ENCODE peak calls at places on chromosomes 16 and 17, in four cellular contexts. B, K, R and P are unnamed samples.

GRCh38 chr17:68763551-68763950 is 162.4 kb upstream of the FAM20A start:
- DNase-seq in B (no peak), K (no peak), R (no peak), P (no peak)

GRCh38 chr16:47528431-47528830 is 67.3 kb downstream of the PHKB start:
- DNase-seq in B (no peak), K (no peak), R (no peak), P (no peak)

GRCh38 chr17:30514895-30515596 is 37.8 kb downstream of the GOSR1 start:
- DNase-seq in B (no peak), K (no peak), R (no peak), P (no peak)

GRCh38 chr16:82192665-82193064 is 22.6 kb upstream of the MPHOSPH6 start:
- DNase-seq in B (no peak), K (no peak), R (no peak), P (no peak)

GRCh38 chr16:88633684-88634140 is 4.7 kb upstream of the IL17C start:
- DNase-seq in B (peak), K (no peak), R (peak), P (no peak)

GRCh38 chr16:88804173-88804551 is 573 bp downstream of the CDT1 start:
- DNase-seq in B (no peak), K (no peak), R (no peak), P (no peak)

GRCh38 chr17:40225151-40225550 is 6.0 kb downstream of the WIPF2 start:
- DNase-seq in B (no peak), K (no peak), R (no peak), P (no peak)

GRCh38 chr17:75504347-75505151 is 10.8 kb downstream of the CASKIN2 start:
- DNase-seq in B (peak), K (no peak), R (no peak), P (no peak)

GRCh38 chr17:50480854-50481490 is 2.3 kb downstream of the RSAD1 start:
- DNase-seq in B (no peak), K (no peak), R (peak), P (no peak)

GRCh38 chr16:15932939-15933338 is 16.5 kb upstream of the ABCC1 start:
- DNase-seq in B (no peak), K (no peak), R (no peak), P (no peak)

GRCh38 chr17:81537343-81537855 is 9.2 kb downstream of the FSCN2 start:
- DNase-seq in B (peak), K (no peak), R (peak), P (no peak)

GRCh38 chr17:27536781-27537180 is 80.5 kb downstream of the KSR1 start:
- DNase-seq in B (no peak), K (no peak), R (no peak), P (no peak)

GRCh38 chr17:56149266-56150036 is 3.8 kb upstream of the ANKFN1 start:
- DNase-seq in B (no peak), K (no peak), R (no peak), P (no peak)

GRCh38 chr16:65773319-65773874 is 593.1 kb upstream of the CDH5 start:
- DNase-seq in B (no peak), K (no peak), R (no peak), P (no peak)